ENCODE peak calls at places on chromosome 12, in four cellular contexts. D is NCI-H526 treated with DMSO at 0.1 percent for 48 hours; G is NCI-H1436; U is CD4-positive, alpha-beta T cell. X is an unnamed sample.

GRCh38 chr12:110917467-110917866 is 2.9 kb downstream of the MYL2 start:
- DNase-seq in D (no peak), G (no peak), U (no peak), X (no peak)

GRCh38 chr12:87995581-87996178 is 33.5 kb downstream of the C12orf50 start:
- DNase-seq in D (peak; percentile 23), G (peak; percentile 58), U (peak; percentile 5), X (no peak)

GRCh38 chr12:12734054-12734453 is 16.9 kb downstream of the CDKN1B start:
- DNase-seq in D (no peak), G (no peak), U (no peak), X (no peak)

GRCh38 chr12:2353281-2353680 is 300.5 kb downstream of the CACNA1C start:
- DNase-seq in D (no peak), G (no peak), U (no peak), X (no peak)

GRCh38 chr12:27859648-27860047 is 79.6 kb upstream of the MANSC4 start:
- DNase-seq in D (no peak), G (no peak), U (no peak), X (no peak)

GRCh38 chr12:93441111-93441616 is 583 bp downstream of the UBE2N start:
- DNase-seq in D (no peak), G (no peak), U (peak; percentile 24), X (peak; percentile 85)

GRCh38 chr12:100213016-100213891 is 12.6 kb downstream of the ACTR6 start:
- DNase-seq in D (no peak), G (no peak), U (no peak), X (no peak)

GRCh38 chr12:1611775-1612174 is 17.3 kb upstream of the WNT5B start:
- DNase-seq in D (no peak), G (no peak), U (no peak), X (no peak)

GRCh38 chr12:124371366-124371765 is 76.5 kb downstream of the RFLNA start:
- DNase-seq in D (no peak), G (no peak), U (no peak), X (no peak)

GRCh38 chr12:99984271-99985128 is at the start of gene ANKS1B:
- DNase-seq in D (peak; percentile 71), G (peak; percentile 79), U (no peak), X (peak; percentile 71)

GRCh38 chr12:115583591-115583990 is 693.9 kb downstream of the MED13L start:
- DNase-seq in D (no peak), G (no peak), U (no peak), X (no peak)

GRCh38 chr12:78062781-78063180 is 232.1 kb downstream of the NAV3 start:
- DNase-seq in D (no peak), G (no peak), U (no peak), X (no peak)